ENCODE peak calls at places on chromosomes 5 and 9, in six cellular contexts. S, I, G, D, A and L are unnamed samples.

GRCh38 chr5:164335837-164336236 is 830.4 kb downstream of the MAT2B start:
- DNase-seq in S (no peak), I (no peak), G (no peak), D (no peak), A (no peak), L (no peak)

GRCh38 chr5:149388498-149389190 is 9.6 kb upstream of the IL17B start:
- DNase-seq in S (no peak), I (no peak), G (no peak), D (no peak), A (no peak), L (no peak)

GRCh38 chr5:138963763-138964371 is 88.7 kb upstream of the LRRTM2 start:
- DNase-seq in S (no peak), I (no peak), G (no peak), D (no peak), A (no peak), L (no peak)

GRCh38 chr9:94084314-94084713 is at the start of gene PTPDC1:
- DNase-seq in S (no peak), I (peak), G (peak), D (peak), A (no peak), L (no peak)

GRCh38 chr5:124677376-124677998 is 69.0 kb downstream of the ZNF608 start:
- DNase-seq in S (no peak), I (no peak), G (no peak), D (peak), A (no peak), L (no peak)

GRCh38 chr5:157351386-157352089 is 85.6 kb downstream of the CYFIP2 start:
- DNase-seq in S (no peak), I (no peak), G (no peak), D (no peak), A (no peak), L (no peak)

GRCh38 chr5:83428890-83429289 is 42.7 kb upstream of the VCAN start:
- DNase-seq in S (no peak), I (no peak), G (no peak), D (no peak), A (no peak), L (no peak)

GRCh38 chr5:119382167-119382566 is 26.3 kb downstream of the TNFAIP8 start:
- DNase-seq in S (no peak), I (no peak), G (no peak), D (no peak), A (no peak), L (no peak)

GRCh38 chr5:99955962-99956361 is 579.2 kb upstream of the FAM174A start:
- DNase-seq in S (no peak), I (no peak), G (no peak), D (no peak), A (peak), L (no peak)

GRCh38 chr9:121929893-121930875 is 162.9 kb downstream of the TTLL11 start:
- DNase-seq in S (no peak), I (no peak), G (no peak), D (no peak), A (no peak), L (peak)

GRCh38 chr9:107919263-107919662 is 429.7 kb upstream of the KLF4 start:
- DNase-seq in S (no peak), I (no peak), G (no peak), D (no peak), A (no peak), L (no peak)

GRCh38 chr5:5626412-5626811 is 203.9 kb downstream of the ICE1 start:
- DNase-seq in S (no peak), I (no peak), G (no peak), D (no peak), A (no peak), L (no peak)

GRCh38 chr5:171773106-171773505 is 12.5 kb upstream of the SMIM23 start:
- DNase-seq in S (no peak), I (no peak), G (no peak), D (no peak), A (no peak), L (no peak)

GRCh38 chr5:123035950-123036390 is 555 bp downstream of the PPIC start:
- DNase-seq in S (peak), I (no peak), G (peak), D (peak), A (peak), L (peak)

GRCh38 chr9:83977196-83977595 is 2.8 kb downstream of the HNRNPK start:
- DNase-seq in S (no peak), I (no peak), G (no peak), D (no peak), A (no peak), L (no peak)
- H3K27ac ChIP-seq in S (no peak), I (peak), G (peak), D (no peak), A (peak), L (no peak)

GRCh38 chr9:68800836-68801235 is 95.8 kb downstream of the PIP5K1B start:
- DNase-seq in S (no peak), I (no peak), G (no peak), D (no peak), A (no peak), L (no peak)
- TF ChIP-seq CTCF in S (no peak), I (no peak), G (no peak), D (no peak), A (no peak), L (no peak)

DNA sequence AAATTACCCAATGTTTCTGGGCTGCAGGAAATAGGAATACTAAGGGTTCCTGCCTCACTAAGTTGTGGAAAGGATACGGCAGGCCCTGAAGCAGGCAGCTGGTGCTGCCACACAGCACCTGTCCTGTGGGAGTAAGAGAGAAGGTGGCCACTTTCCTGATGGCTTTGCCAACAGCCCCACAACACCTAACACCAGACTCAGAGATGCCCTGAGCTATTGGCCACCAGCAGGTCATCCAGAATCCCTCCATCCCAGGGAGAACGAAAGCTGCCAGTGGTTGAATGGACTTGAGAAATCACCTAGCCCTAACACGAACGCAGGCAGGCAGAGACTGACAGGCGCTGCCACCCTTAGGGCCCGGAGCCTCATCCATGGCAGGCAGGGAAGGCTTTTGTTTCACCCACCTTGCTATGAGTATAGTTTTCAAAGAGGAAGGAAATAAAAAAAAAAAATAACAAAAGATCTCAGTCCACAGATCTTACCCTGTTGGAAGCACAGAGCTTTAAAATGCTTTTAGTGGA is 82.2 kb downstream of the DCP2 start:
- DNase-seq in S (no peak), I (no peak), G (no peak), D (no peak), A (no peak), L (no peak)
- H3K27ac ChIP-seq in S (no peak), I (peak), G (peak), D (no peak), A (no peak), L (no peak)

DNA sequence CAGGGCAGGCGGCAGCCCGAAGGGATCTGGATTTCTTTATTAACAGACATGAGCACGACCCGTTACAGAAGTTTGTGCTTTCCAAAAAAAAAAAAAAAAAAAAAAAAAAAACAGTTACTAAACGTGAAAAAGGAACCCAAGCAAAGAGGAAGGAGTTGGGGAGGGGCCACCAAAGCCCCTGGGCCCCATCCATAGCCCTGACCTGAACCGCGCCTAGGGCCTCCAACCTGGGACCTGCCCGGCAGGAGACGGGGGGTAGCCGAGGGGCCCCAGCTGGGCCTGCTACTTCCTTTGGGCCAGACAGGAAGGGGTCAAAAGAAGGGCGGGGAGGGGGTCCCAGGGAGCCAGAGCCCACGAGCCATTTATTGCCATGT is 10.0 kb downstream of the PRR7 start:
- DNase-seq in S (no peak), I (no peak), G (no peak), D (no peak), A (no peak), L (no peak)
- TF ChIP-seq CTCF in S (no peak), I (no peak), G (no peak), D (no peak), A (peak), L (no peak)

GRCh38 chr5:167363065-167363464 is 928.4 kb upstream of the WWC1 start:
- DNase-seq in S (no peak), I (no peak), G (no peak), D (no peak), A (no peak), L (no peak)
- H3K27ac ChIP-seq in S (no peak), I (no peak), G (no peak), D (no peak), A (no peak), L (no peak)